ENCODE peak calls at places on chromosome 4, in four cellular contexts. B, X, F and U are unnamed samples.

GRCh38 chr4:75630932-75631320 is 598 bp upstream of the CDKL2 start:
- DNase-seq in B (no peak), X (no peak), F (no peak), U (no peak)

GRCh38 chr4:22003878-22004277 is 55.3 kb upstream of the KCNIP4 start:
- DNase-seq in B (no peak), X (no peak), F (peak), U (no peak)

GRCh38 chr4:128812360-128812958 is 3.0 kb downstream of the JADE1 start:
- DNase-seq in B (peak), X (peak), F (peak), U (peak)

GRCh38 chr4:165766018-165766417 is 107.0 kb upstream of the TLL1 start:
- DNase-seq in B (no peak), X (no peak), F (no peak), U (no peak)

GRCh38 chr4:56870927-56871326 is 36.8 kb upstream of the REST start:
- DNase-seq in B (no peak), X (peak), F (no peak), U (no peak)

GRCh38 chr4:8228319-8229250 is 29.5 kb downstream of the SH3TC1 start:
- DNase-seq in B (no peak), X (peak), F (peak), U (peak)

GRCh38 chr4:113057891-113058290 is 8.4 kb downstream of the ANK2 start:
- DNase-seq in B (no peak), X (no peak), F (no peak), U (peak)

GRCh38 chr4:75940692-75941253 is at the start of gene NAAA:
- DNase-seq in B (peak), X (peak), F (peak), U (peak)

GRCh38 chr4:30537462-30537861 is 182.7 kb upstream of the PCDH7 start:
- DNase-seq in B (no peak), X (peak), F (peak), U (peak)

GRCh38 chr4:104693601-104694201 is 199.0 kb upstream of the CXXC4 start:
- DNase-seq in B (no peak), X (peak), F (peak), U (peak)

GRCh38 chr4:74934822-74935326 is 2.0 kb downstream of the PARM1 start:
- DNase-seq in B (no peak), X (no peak), F (no peak), U (no peak)

GRCh38 chr4:175614880-175615279 is 197.2 kb downstream of the GPM6A start:
- DNase-seq in B (no peak), X (no peak), F (no peak), U (no peak)

GRCh38 chr4:113603926-113604325 is 157.6 kb downstream of the CAMK2D start:
- DNase-seq in B (no peak), X (peak), F (no peak), U (no peak)

GRCh38 chr4:48896845-48897244 is 9.7 kb downstream of the OCIAD2 start:
- DNase-seq in B (no peak), X (no peak), F (no peak), U (no peak)

GRCh38 chr4:86043755-86044592 is 315.9 kb downstream of the MAPK10 start:
- DNase-seq in B (no peak), X (peak), F (peak), U (peak)

GRCh38 chr4:25367004-25367621 is 9.9 kb upstream of the ANAPC4 start:
- DNase-seq in B (no peak), X (peak), F (peak), U (peak)

GRCh38 chr4:10129196-10130185 is 12.9 kb upstream of the WDR1 start:
- DNase-seq in B (no peak), X (no peak), F (no peak), U (no peak)

GRCh38 chr4:77347341-77347740 is 190.3 kb downstream of the CCNG2 start:
- DNase-seq in B (no peak), X (no peak), F (no peak), U (no peak)

GRCh38 chr4:1220566-1220965 is 28.4 kb downstream of the CTBP1 start:
- DNase-seq in B (no peak), X (no peak), F (no peak), U (no peak)

GRCh38 chr4:1221155-1221870 is 27.6 kb downstream of the CTBP1 start:
- DNase-seq in B (no peak), X (no peak), F (no peak), U (no peak)

GRCh38 chr4:1218892-1219552 is 29.9 kb downstream of the CTBP1 start:
- DNase-seq in B (no peak), X (no peak), F (no peak), U (no peak)

GRCh38 chr4:1217366-1217765 is 31.6 kb downstream of the CTBP1 start:
- DNase-seq in B (no peak), X (no peak), F (no peak), U (no peak)

DNA sequence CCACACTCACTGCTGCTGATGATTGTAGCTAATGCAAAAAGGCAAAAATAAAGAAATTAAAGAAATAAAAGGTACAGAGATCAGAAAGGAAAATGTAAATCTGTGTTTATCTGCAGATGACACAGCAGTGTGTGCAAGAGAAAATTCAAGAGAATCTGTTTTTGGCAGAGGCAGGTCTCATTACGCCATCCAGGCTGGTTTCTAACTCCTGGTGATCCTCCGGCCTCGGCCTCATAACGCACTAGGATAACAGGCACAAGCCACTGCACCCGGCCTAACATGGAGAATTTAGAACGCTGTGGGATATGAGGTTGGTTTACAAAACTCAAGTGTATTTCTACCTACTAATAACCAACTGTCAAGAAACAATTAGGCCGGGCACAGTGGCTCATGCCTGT is 29.4 kb downstream of the CTBP1 start:
- DNase-seq in B (no peak), X (peak), F (no peak), U (no peak)
- H3K9ac ChIP-seq in B (no peak), X (no peak), F (no peak), U (no peak)

DNA sequence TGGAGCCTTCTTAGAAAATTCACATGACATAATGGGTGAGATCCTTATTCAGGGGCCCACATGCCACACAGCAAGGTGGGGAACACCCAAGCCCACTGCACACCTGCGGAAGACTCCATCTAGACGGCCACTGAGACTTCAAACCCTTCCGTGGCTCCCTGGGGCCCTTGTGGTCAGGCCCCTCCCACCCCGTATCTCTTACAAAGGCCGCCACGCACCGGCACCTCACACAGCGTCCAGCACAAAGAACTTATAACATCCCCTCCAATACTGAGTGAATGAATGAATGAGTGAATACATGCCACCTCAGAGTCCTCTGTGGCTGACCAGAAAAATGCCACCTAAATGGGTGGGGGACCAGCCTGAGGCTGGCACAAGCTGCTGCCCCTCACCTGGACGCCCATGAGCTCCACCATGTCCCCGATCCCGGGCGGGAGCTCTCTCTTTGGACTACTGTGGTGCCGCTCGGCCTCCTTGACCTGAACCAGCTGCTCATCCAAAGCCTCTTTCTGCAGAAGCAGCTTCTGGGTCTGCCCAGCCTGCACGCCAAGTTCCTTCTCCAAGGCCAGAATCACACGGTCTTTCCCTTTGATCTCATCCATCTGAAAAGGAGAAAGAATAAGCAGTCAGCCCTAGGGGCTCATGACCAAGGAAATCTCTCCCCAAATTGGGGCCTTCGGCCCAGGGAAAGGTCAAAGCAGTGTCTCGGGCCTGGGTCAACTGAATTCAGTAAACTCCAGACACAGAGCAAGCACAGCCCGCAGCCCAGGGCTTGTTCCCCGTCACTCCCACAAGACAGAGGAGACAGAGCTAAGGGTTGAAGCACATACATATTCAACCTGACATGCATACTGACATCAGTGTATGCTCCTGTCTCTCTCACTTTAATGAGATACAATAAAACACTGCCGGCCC is 67.1 kb upstream of the C4orf50 start:
- DNase-seq in B (no peak), X (no peak), F (no peak), U (no peak)
- H3K23ac ChIP-seq in B (no peak), X (no peak), F (no peak), U (no peak)

DNA sequence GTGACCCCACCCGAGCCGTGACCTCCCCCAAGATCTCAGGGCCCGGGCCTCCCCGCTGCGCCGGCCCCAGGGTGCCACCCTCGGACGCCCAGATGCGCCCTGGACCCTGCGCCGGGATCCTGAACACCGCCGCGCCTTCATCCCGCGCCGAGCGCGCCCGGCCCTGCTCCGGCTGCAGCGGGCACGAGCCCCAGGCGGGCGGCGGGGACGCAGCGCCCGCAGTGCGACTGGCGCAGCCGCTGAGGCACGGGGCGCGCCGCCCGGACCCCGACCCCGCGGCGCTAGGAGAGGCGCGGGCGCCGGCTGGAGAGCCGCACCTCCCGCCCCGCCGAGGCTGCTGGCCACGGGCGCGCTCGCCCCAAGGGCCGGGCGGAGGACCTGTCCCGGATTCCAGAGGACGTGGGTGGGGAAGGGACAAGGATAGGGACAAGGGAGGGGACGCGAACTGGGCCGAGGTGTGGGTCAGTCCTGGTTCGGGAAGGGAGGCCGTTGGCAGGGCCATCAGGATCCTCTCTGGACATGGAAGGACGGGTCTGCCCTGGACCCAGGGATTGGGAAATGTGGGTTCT is 1.2 kb downstream of the ZFYVE28 start:
- DNase-seq in B (no peak), X (no peak), F (no peak), U (peak)
- H3K18ac ChIP-seq in B (no peak), X (no peak), F (no peak), U (no peak)

GRCh38 chr4:121728798-121729226 is 32.0 kb upstream of the ANXA5 start:
- DNase-seq in B (no peak), X (peak), F (no peak), U (peak)
- H3K9ac ChIP-seq in B (no peak), X (peak), F (no peak), U (peak)

DNA sequence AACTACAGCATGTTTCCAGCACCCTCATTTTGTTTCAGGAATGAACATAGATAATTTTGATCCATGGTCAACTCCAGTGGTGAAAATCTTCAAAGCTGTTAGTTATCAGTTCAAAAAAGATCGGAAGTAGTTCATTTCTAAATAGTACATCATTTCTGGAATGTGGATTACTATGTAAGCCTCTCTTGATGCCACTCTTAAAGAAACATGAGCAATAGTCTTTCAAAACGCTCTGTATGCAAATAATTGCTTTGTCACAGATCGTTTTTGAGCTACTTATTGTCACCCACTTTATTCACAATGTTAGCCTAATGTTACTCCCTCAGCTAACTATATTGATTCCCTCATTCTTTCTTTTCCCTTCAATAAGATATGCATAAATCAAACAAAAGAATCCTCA is 65.7 kb downstream of the NEIL3 start:
- DNase-seq in B (no peak), X (peak), F (no peak), U (no peak)
- H3K23ac ChIP-seq in B (no peak), X (peak), F (no peak), U (no peak)

GRCh38 chr4:176896211-176896610 is 103.5 kb upstream of the VEGFC start:
- DNase-seq in B (no peak), X (no peak), F (no peak), U (no peak)
- H3K18ac ChIP-seq in B (no peak), X (no peak), F (no peak), U (no peak)